ENCODE peak calls at places on chromosomes 3 and 15, in seven cellular contexts. E is tibial nerve, Y is H1, R is SK-N-SH, J is A549, A is stomach, Q is transverse colon. M is an unnamed sample.

GRCh38 chr15:31544361-31544760 is 217.7 kb downstream of the KLF13 start:
- DNase-seq in A (no peak), Q (no peak), J (no peak), E (no peak), R (no peak), Y (no peak), M (no peak)

GRCh38 chr3:186025161-186025560 is 83.7 kb downstream of the ETV5 start:
- DNase-seq in Q (no peak), R (no peak), A (no peak), E (no peak), J (no peak), Y (no peak), M (no peak)

GRCh38 chr15:88243895-88244787 is 12.4 kb downstream of the NTRK3 start:
- DNase-seq in E (no peak), A (no peak), J (peak), Q (no peak), R (peak), Y (peak), M (no peak)

GRCh38 chr3:194879126-194879887 is 193.6 kb downstream of the FAM43A start:
- DNase-seq in A (no peak), Q (peak), J (no peak), E (no peak), Y (peak), R (no peak), M (no peak)

GRCh38 chr15:27382296-27382695 is 411.3 kb downstream of the GABRG3 start:
- DNase-seq in Q (no peak), E (no peak), A (no peak), J (no peak), R (no peak), Y (no peak), M (no peak)

GRCh38 chr3:170079466-170080165 is 41.8 kb downstream of the GPR160 start:
- DNase-seq in R (no peak), J (no peak), A (no peak), Q (no peak), Y (no peak), E (no peak), M (no peak)

GRCh38 chr3:159787191-159787590 is 201.4 kb upstream of the IL12A start:
- DNase-seq in J (peak), Q (peak), A (no peak), E (no peak), Y (no peak), R (no peak), M (no peak)

GRCh38 chr15:45664451-45664850 is 29.6 kb downstream of the SQOR start:
- DNase-seq in R (no peak), J (no peak), A (no peak), Q (no peak), Y (no peak), E (no peak), M (no peak)

GRCh38 chr3:86180696-86181095 is 810.3 kb downstream of the VGLL3 start:
- DNase-seq in R (peak), A (no peak), J (peak), E (no peak), Q (no peak), Y (no peak), M (no peak)

GRCh38 chr3:49124991-49125670 is 4.5 kb upstream of the USP19 start:
- DNase-seq in J (no peak), A (no peak), Y (peak), Q (no peak), E (no peak), R (no peak), M (no peak)

GRCh38 chr3:32136703-32137102 is 30.3 kb downstream of the GPD1L start:
- DNase-seq in J (no peak), Y (no peak), Q (no peak), R (no peak), A (no peak), E (no peak), M (no peak)

GRCh38 chr15:92812271-92812670 is 87.9 kb upstream of the CHD2 start:
- DNase-seq in Q (peak), E (no peak), J (no peak), R (no peak), Y (no peak), A (no peak), M (no peak)

GRCh38 chr15:38002883-38003477 is 68.5 kb downstream of the TMCO5A start:
- DNase-seq in J (no peak), A (peak), E (no peak), Y (peak), R (no peak), Q (peak), M (no peak)

GRCh38 chr3:183862610-183863009 is 22.1 kb downstream of the PARL start:
- DNase-seq in Y (no peak), E (no peak), Q (no peak), J (no peak), R (no peak), A (no peak), M (no peak)

GRCh38 chr15:39976291-39977274 is 42.7 kb downstream of the EIF2AK4 start:
- DNase-seq in R (peak), Y (peak), J (no peak), Q (peak), E (peak), A (peak), M (peak)

GRCh38 chr3:4107430-4107829 is 195.7 kb upstream of the SETMAR start:
- DNase-seq in Q (no peak), R (no peak), Y (no peak), J (peak), E (no peak), A (no peak), M (no peak)

GRCh38 chr3:160564205-160564922 is 1.0 kb downstream of the KPNA4 start:
- DNase-seq in R (no peak), Y (no peak), Q (peak), E (no peak), A (no peak), J (peak), M (no peak)

GRCh38 chr15:38370079-38370478 is 83.8 kb upstream of the FAM98B start:
- DNase-seq in J (no peak), Y (no peak), E (no peak), A (no peak), Q (no peak), R (no peak), M (no peak)

GRCh38 chr3:157754415-157754814 is 251.2 kb upstream of the VEPH1 start:
- DNase-seq in J (no peak), Q (no peak), R (peak), A (no peak), E (no peak), Y (no peak), M (no peak)
- TF ChIP-seq EP300 in J (no peak), Q (no peak), R (no peak), A (no peak), E (no peak), Y (no peak), M (no peak)

GRCh38 chr3:112973325-112974177 is 1.4 kb downstream of the CD200R1 start:
- DNase-seq in Q (peak), R (no peak), A (no peak), J (no peak), Y (no peak), E (no peak), M (no peak)
- TF ChIP-seq EP300 in Q (no peak), R (no peak), A (no peak), J (no peak), Y (no peak), E (no peak), M (no peak)

GRCh38 chr3:46845397-46845859 is 17.8 kb downstream of the MYL3 start:
- DNase-seq in Q (peak), A (peak), Y (no peak), J (no peak), R (peak), E (peak), M (peak)
- TF ChIP-seq EP300 in Q (no peak), A (no peak), Y (no peak), J (no peak), R (no peak), E (peak), M (no peak)

GRCh38 chr3:72744330-72744729 is 103.9 kb downstream of the SHQ1 start:
- DNase-seq in E (no peak), J (no peak), Q (no peak), R (no peak), Y (no peak), A (no peak), M (no peak)

GRCh38 chr3:72745146-72745976 is 102.9 kb downstream of the SHQ1 start:
- DNase-seq in J (no peak), Q (peak), E (no peak), Y (no peak), A (peak), R (no peak), M (no peak)

GRCh38 chr3:72738752-72739520 is 109.3 kb downstream of the SHQ1 start:
- DNase-seq in J (peak), Y (peak), E (no peak), R (peak), A (peak), Q (peak), M (peak)

DNA sequence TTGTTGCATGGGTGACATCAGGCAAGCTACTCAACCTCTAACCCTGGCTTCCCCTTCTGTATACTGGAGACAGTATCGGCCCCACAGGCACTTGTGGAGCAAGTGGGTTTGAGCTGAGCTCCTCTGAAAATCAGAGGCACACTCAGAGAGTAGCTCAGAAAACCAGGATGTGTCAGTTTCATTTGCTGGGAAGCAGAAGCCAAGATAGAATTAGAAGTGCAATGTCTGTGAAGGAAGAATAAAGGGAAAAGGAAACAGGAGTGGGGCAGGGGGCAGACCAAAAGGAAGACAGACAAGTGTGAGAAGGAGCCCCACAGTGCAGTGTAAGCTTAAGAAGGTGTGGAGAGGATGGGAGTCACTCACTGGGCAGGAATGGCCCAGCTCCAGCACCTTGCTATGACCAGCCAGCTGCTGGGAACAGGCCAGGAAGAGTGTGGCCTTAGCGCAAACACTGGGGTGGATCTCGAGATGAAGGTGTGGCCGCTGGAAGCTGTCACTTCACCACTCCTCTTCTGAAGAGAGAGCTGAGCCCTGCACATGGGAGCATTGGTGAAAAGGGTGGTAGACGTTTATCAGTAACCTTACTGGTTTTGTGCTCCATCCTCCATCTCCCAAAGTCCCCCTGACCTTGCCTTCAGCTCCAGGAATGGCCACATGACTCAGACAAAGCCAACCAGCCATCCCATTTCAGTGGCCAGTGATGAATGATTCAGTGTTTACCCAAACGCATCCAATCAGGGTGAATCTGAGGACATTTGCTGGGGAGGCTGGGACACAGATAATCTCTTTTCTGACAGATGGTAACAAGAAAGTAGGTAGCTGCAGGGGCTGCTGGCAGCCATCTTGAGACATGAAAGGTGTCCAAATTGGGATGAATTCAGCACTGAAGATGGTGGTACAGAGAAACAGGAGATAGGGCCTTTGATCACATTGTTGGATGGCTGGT is 108.5 kb downstream of the SHQ1 start:
- DNase-seq in R (no peak), E (no peak), J (no peak), Q (peak), A (no peak), Y (no peak), M (no peak)
- TF ChIP-seq EP300 in R (no peak), E (no peak), J (no peak), Q (no peak), A (no peak), Y (no peak), M (no peak)

M was measured in ovary.